ENCODE peak calls at places on chromosomes 16 and 17, in ten cellular contexts. One of them, this sample, is unnamed.
A peak's percentile ranks its signal among the peaks of the same experiment; 100 is the strongest.

GRCh38 chr17:77887464-77888241 is 70.8 kb upstream of the TNRC6C start:
- DNase-seq in transverse colon: peak; percentile 70
- DNase-seq in ovary: peak; percentile 75
- DNase-seq in Panc1: no peak
- DNase-seq in right lobe of liver: peak; percentile 75
- DNase-seq in left ventricle myocardium inferior: peak; percentile 88
- DNase-seq in GM12878: no peak
- DNase-seq in MM.1S: no peak
- DNase-seq in CD4-positive, alpha-beta T cell: peak; percentile 68
- DNase-seq in brain microvascular endothelial cell: peak; percentile 64
- DNase-seq in this sample: peak; percentile 30

GRCh38 chr17:63819585-63820537 is 7.4 kb upstream of the PSMC5 start:
- DNase-seq in ovary: no peak
- DNase-seq in left ventricle myocardium inferior: peak; percentile 13
- DNase-seq in Panc1: no peak
- DNase-seq in right lobe of liver: no peak
- DNase-seq in CD4-positive, alpha-beta T cell: no peak
- DNase-seq in brain microvascular endothelial cell: no peak
- DNase-seq in GM12878: no peak
- DNase-seq in MM.1S: no peak
- DNase-seq in transverse colon: no peak
- DNase-seq in this sample: no peak

GRCh38 chr16:19860146-19861030 is 24.3 kb downstream of the GPRC5B start:
- DNase-seq in right lobe of liver: no peak
- DNase-seq in brain microvascular endothelial cell: peak; percentile 56
- DNase-seq in transverse colon: no peak
- DNase-seq in ovary: no peak
- DNase-seq in GM12878: no peak
- DNase-seq in Panc1: no peak
- DNase-seq in left ventricle myocardium inferior: no peak
- DNase-seq in MM.1S: no peak
- DNase-seq in CD4-positive, alpha-beta T cell: no peak
- DNase-seq in this sample: peak; percentile 51

GRCh38 chr16:87117936-87118335 is 199.3 kb downstream of the C16orf95 start:
- DNase-seq in left ventricle myocardium inferior: no peak
- DNase-seq in right lobe of liver: no peak
- DNase-seq in ovary: no peak
- DNase-seq in CD4-positive, alpha-beta T cell: no peak
- DNase-seq in MM.1S: no peak
- DNase-seq in transverse colon: no peak
- DNase-seq in Panc1: no peak
- DNase-seq in GM12878: no peak
- DNase-seq in brain microvascular endothelial cell: no peak
- DNase-seq in this sample: no peak

GRCh38 chr17:11005940-11006339 is 168.1 kb upstream of the PIRT start:
- DNase-seq in MM.1S: no peak
- DNase-seq in Panc1: no peak
- DNase-seq in GM12878: no peak
- DNase-seq in ovary: no peak
- DNase-seq in transverse colon: no peak
- DNase-seq in CD4-positive, alpha-beta T cell: no peak
- DNase-seq in brain microvascular endothelial cell: no peak
- DNase-seq in right lobe of liver: no peak
- DNase-seq in left ventricle myocardium inferior: no peak
- DNase-seq in this sample: no peak

GRCh38 chr17:37791434-37791833 is 46.6 kb upstream of the HNF1B start:
- DNase-seq in right lobe of liver: no peak
- DNase-seq in Panc1: no peak
- DNase-seq in MM.1S: peak; percentile 77
- DNase-seq in ovary: no peak
- DNase-seq in transverse colon: peak; percentile 37
- DNase-seq in brain microvascular endothelial cell: no peak
- DNase-seq in left ventricle myocardium inferior: no peak
- DNase-seq in GM12878: no peak
- DNase-seq in CD4-positive, alpha-beta T cell: no peak
- DNase-seq in this sample: no peak

GRCh38 chr16:53258809-53259208 is 175.5 kb upstream of the RBL2 start:
- DNase-seq in Panc1: no peak
- DNase-seq in MM.1S: no peak
- DNase-seq in transverse colon: no peak
- DNase-seq in brain microvascular endothelial cell: no peak
- DNase-seq in GM12878: no peak
- DNase-seq in left ventricle myocardium inferior: no peak
- DNase-seq in ovary: no peak
- DNase-seq in CD4-positive, alpha-beta T cell: no peak
- DNase-seq in right lobe of liver: no peak
- DNase-seq in this sample: no peak

GRCh38 chr16:3183445-3184139 is 4.4 kb upstream of the OR1F1 start:
- DNase-seq in MM.1S: no peak
- DNase-seq in GM12878: no peak
- DNase-seq in right lobe of liver: no peak
- DNase-seq in CD4-positive, alpha-beta T cell: no peak
- DNase-seq in transverse colon: no peak
- DNase-seq in brain microvascular endothelial cell: no peak
- DNase-seq in Panc1: no peak
- DNase-seq in ovary: no peak
- DNase-seq in left ventricle myocardium inferior: no peak
- DNase-seq in this sample: no peak

GRCh38 chr16:56382901-56383355 is 42.4 kb downstream of the AMFR start:
- DNase-seq in left ventricle myocardium inferior: no peak
- DNase-seq in transverse colon: no peak
- DNase-seq in GM12878: no peak
- DNase-seq in MM.1S: no peak
- DNase-seq in brain microvascular endothelial cell: no peak
- DNase-seq in Panc1: no peak
- DNase-seq in ovary: no peak
- DNase-seq in CD4-positive, alpha-beta T cell: no peak
- DNase-seq in right lobe of liver: no peak
- DNase-seq in this sample: peak; percentile 85

GRCh38 chr17:62902573-62903229 is 63.3 kb upstream of the TANC2 start:
- DNase-seq in ovary: no peak
- DNase-seq in right lobe of liver: no peak
- DNase-seq in CD4-positive, alpha-beta T cell: no peak
- DNase-seq in MM.1S: no peak
- DNase-seq in Panc1: no peak
- DNase-seq in transverse colon: no peak
- DNase-seq in brain microvascular endothelial cell: no peak
- DNase-seq in GM12878: no peak
- DNase-seq in left ventricle myocardium inferior: no peak
- DNase-seq in this sample: no peak

GRCh38 chr16:57128787-57129389 is 36.5 kb downstream of the CPNE2 start:
- DNase-seq in brain microvascular endothelial cell: no peak
- DNase-seq in left ventricle myocardium inferior: no peak
- DNase-seq in GM12878: peak; percentile 28
- DNase-seq in ovary: no peak
- DNase-seq in MM.1S: no peak
- DNase-seq in Panc1: no peak
- DNase-seq in transverse colon: no peak
- DNase-seq in right lobe of liver: no peak
- DNase-seq in CD4-positive, alpha-beta T cell: peak; percentile 27
- DNase-seq in this sample: no peak

GRCh38 chr16:11114366-11115164 is 141.4 kb downstream of the SOCS1 start:
- DNase-seq in right lobe of liver: no peak
- DNase-seq in brain microvascular endothelial cell: no peak
- DNase-seq in transverse colon: no peak
- DNase-seq in GM12878: no peak
- DNase-seq in CD4-positive, alpha-beta T cell: no peak
- DNase-seq in MM.1S: no peak
- DNase-seq in Panc1: no peak
- DNase-seq in ovary: no peak
- DNase-seq in left ventricle myocardium inferior: no peak
- DNase-seq in this sample: no peak

GRCh38 chr17:44610871-44611270 is 45.4 kb upstream of the MEIOC start:
- DNase-seq in left ventricle myocardium inferior: no peak
- DNase-seq in GM12878: no peak
- DNase-seq in Panc1: no peak
- DNase-seq in MM.1S: no peak
- DNase-seq in right lobe of liver: no peak
- DNase-seq in CD4-positive, alpha-beta T cell: no peak
- DNase-seq in transverse colon: no peak
- DNase-seq in brain microvascular endothelial cell: no peak
- DNase-seq in ovary: no peak
- DNase-seq in this sample: no peak

GRCh38 chr17:74147436-74147835 is 56.0 kb upstream of the RPL38 start:
- DNase-seq in left ventricle myocardium inferior: no peak
- DNase-seq in brain microvascular endothelial cell: no peak
- DNase-seq in Panc1: no peak
- DNase-seq in MM.1S: no peak
- DNase-seq in ovary: no peak
- DNase-seq in right lobe of liver: peak; percentile 20
- DNase-seq in CD4-positive, alpha-beta T cell: no peak
- DNase-seq in transverse colon: no peak
- DNase-seq in GM12878: no peak
- DNase-seq in this sample: no peak

GRCh38 chr17:76867578-76868175 is 527 bp upstream of the MGAT5B start:
- DNase-seq in GM12878: no peak
- DNase-seq in brain microvascular endothelial cell: peak; percentile 49
- DNase-seq in transverse colon: no peak
- DNase-seq in CD4-positive, alpha-beta T cell: no peak
- DNase-seq in MM.1S: no peak
- DNase-seq in left ventricle myocardium inferior: no peak
- DNase-seq in Panc1: no peak
- DNase-seq in ovary: no peak
- DNase-seq in right lobe of liver: no peak
- DNase-seq in this sample: peak; percentile 21

GRCh38 chr17:66858182-66859083 is 23.5 kb downstream of the CACNG5 start:
- DNase-seq in MM.1S: no peak
- DNase-seq in right lobe of liver: peak; percentile 18
- DNase-seq in GM12878: no peak
- DNase-seq in CD4-positive, alpha-beta T cell: no peak
- DNase-seq in Panc1: no peak
- DNase-seq in ovary: no peak
- DNase-seq in left ventricle myocardium inferior: no peak
- DNase-seq in transverse colon: no peak
- DNase-seq in brain microvascular endothelial cell: no peak
- DNase-seq in this sample: no peak

GRCh38 chr17:74807925-74808324 is 31.8 kb upstream of the NAT9 start:
- DNase-seq in GM12878: no peak
- DNase-seq in Panc1: no peak
- DNase-seq in left ventricle myocardium inferior: no peak
- DNase-seq in transverse colon: no peak
- DNase-seq in brain microvascular endothelial cell: no peak
- DNase-seq in right lobe of liver: no peak
- DNase-seq in MM.1S: no peak
- DNase-seq in ovary: no peak
- DNase-seq in CD4-positive, alpha-beta T cell: no peak
- DNase-seq in this sample: no peak

GRCh38 chr16:73846292-73846849 is 450.2 kb upstream of the PSMD7 start:
- DNase-seq in right lobe of liver: no peak
- DNase-seq in ovary: no peak
- DNase-seq in brain microvascular endothelial cell: peak; percentile 1
- DNase-seq in transverse colon: no peak
- DNase-seq in Panc1: no peak
- DNase-seq in MM.1S: no peak
- DNase-seq in GM12878: no peak
- DNase-seq in left ventricle myocardium inferior: no peak
- DNase-seq in CD4-positive, alpha-beta T cell: no peak
- DNase-seq in this sample: no peak
- TF ChIP-seq CTCF in right lobe of liver: no peak
- TF ChIP-seq CTCF in ovary: no peak
- TF ChIP-seq CTCF in brain microvascular endothelial cell: peak; percentile 1
- TF ChIP-seq CTCF in transverse colon: no peak
- TF ChIP-seq CTCF in Panc1: peak; percentile 9
- TF ChIP-seq CTCF in MM.1S: no peak
- TF ChIP-seq CTCF in GM12878: no peak
- TF ChIP-seq CTCF in left ventricle myocardium inferior: no peak
- TF ChIP-seq CTCF in CD4-positive, alpha-beta T cell: no peak
- TF ChIP-seq CTCF in this sample: no peak

GRCh38 chr16:48366165-48367093 is 18.8 kb downstream of the SIAH1 start:
- DNase-seq in MM.1S: peak; percentile 77
- DNase-seq in transverse colon: peak; percentile 64
- DNase-seq in GM12878: peak; percentile 68
- DNase-seq in Panc1: peak; percentile 71
- DNase-seq in brain microvascular endothelial cell: peak; percentile 73
- DNase-seq in ovary: no peak
- DNase-seq in left ventricle myocardium inferior: no peak
- DNase-seq in CD4-positive, alpha-beta T cell: peak; percentile 30
- DNase-seq in right lobe of liver: peak; percentile 78
- DNase-seq in this sample: peak; percentile 76
- H3K27ac ChIP-seq in MM.1S: peak overlapping the region; percentile 83
- H3K27ac ChIP-seq in transverse colon: peak overlapping the region; percentile 89
- H3K27ac ChIP-seq in GM12878: peak overlapping the region; percentile 90
- H3K27ac ChIP-seq in Panc1: peak overlapping the region; percentile 93
- H3K27ac ChIP-seq in brain microvascular endothelial cell: peak overlapping the region; percentile 81
- H3K27ac ChIP-seq in ovary: peak overlapping the region; percentile 6
- H3K27ac ChIP-seq in left ventricle myocardium inferior: peak overlapping the region; percentile 92
- H3K27ac ChIP-seq in CD4-positive, alpha-beta T cell: peak overlapping the region; percentile 81
- H3K27ac ChIP-seq in right lobe of liver: peak overlapping the region; percentile 96
- H3K27ac ChIP-seq in this sample: peak overlapping the region; percentile 92

GRCh38 chr17:19258371-19258770 is 21.2 kb downstream of the EPN2 start:
- DNase-seq in MM.1S: no peak
- DNase-seq in CD4-positive, alpha-beta T cell: no peak
- DNase-seq in ovary: no peak
- DNase-seq in transverse colon: no peak
- DNase-seq in GM12878: no peak
- DNase-seq in brain microvascular endothelial cell: no peak
- DNase-seq in left ventricle myocardium inferior: no peak
- DNase-seq in Panc1: no peak
- DNase-seq in right lobe of liver: no peak
- DNase-seq in this sample: no peak

GRCh38 chr17:19262650-19263620 is 25.8 kb downstream of the EPN2 start:
- DNase-seq in CD4-positive, alpha-beta T cell: no peak
- DNase-seq in GM12878: no peak
- DNase-seq in transverse colon: no peak
- DNase-seq in ovary: no peak
- DNase-seq in right lobe of liver: no peak
- DNase-seq in Panc1: no peak
- DNase-seq in MM.1S: no peak
- DNase-seq in brain microvascular endothelial cell: peak; percentile 76
- DNase-seq in left ventricle myocardium inferior: no peak
- DNase-seq in this sample: peak; percentile 18

GRCh38 chr17:19263621-19264010 is 26.4 kb downstream of the EPN2 start:
- DNase-seq in right lobe of liver: no peak
- DNase-seq in CD4-positive, alpha-beta T cell: no peak
- DNase-seq in brain microvascular endothelial cell: peak; percentile 65
- DNase-seq in transverse colon: no peak
- DNase-seq in left ventricle myocardium inferior: no peak
- DNase-seq in MM.1S: no peak
- DNase-seq in ovary: no peak
- DNase-seq in GM12878: no peak
- DNase-seq in Panc1: no peak
- DNase-seq in this sample: no peak

GRCh38 chr17:19264277-19264676 is 27.1 kb downstream of the EPN2 start:
- DNase-seq in GM12878: no peak
- DNase-seq in transverse colon: no peak
- DNase-seq in ovary: no peak
- DNase-seq in brain microvascular endothelial cell: no peak
- DNase-seq in CD4-positive, alpha-beta T cell: no peak
- DNase-seq in right lobe of liver: no peak
- DNase-seq in Panc1: no peak
- DNase-seq in MM.1S: no peak
- DNase-seq in left ventricle myocardium inferior: no peak
- DNase-seq in this sample: no peak

GRCh38 chr17:19260958-19261357 is 23.8 kb downstream of the EPN2 start:
- DNase-seq in transverse colon: no peak
- DNase-seq in MM.1S: no peak
- DNase-seq in ovary: no peak
- DNase-seq in Panc1: no peak
- DNase-seq in right lobe of liver: no peak
- DNase-seq in GM12878: no peak
- DNase-seq in CD4-positive, alpha-beta T cell: no peak
- DNase-seq in left ventricle myocardium inferior: no peak
- DNase-seq in brain microvascular endothelial cell: no peak
- DNase-seq in this sample: peak; percentile 43
- TF ChIP-seq CTCF in transverse colon: no peak
- TF ChIP-seq CTCF in MM.1S: no peak
- TF ChIP-seq CTCF in ovary: no peak
- TF ChIP-seq CTCF in Panc1: no peak
- TF ChIP-seq CTCF in right lobe of liver: no peak
- TF ChIP-seq CTCF in GM12878: no peak
- TF ChIP-seq CTCF in CD4-positive, alpha-beta T cell: no peak
- TF ChIP-seq CTCF in left ventricle myocardium inferior: peak; percentile 37
- TF ChIP-seq CTCF in brain microvascular endothelial cell: peak; percentile 27
- TF ChIP-seq CTCF in this sample: no peak

GRCh38 chr16:26680671-26681070 is 386.1 kb upstream of the C16orf82 start:
- DNase-seq in right lobe of liver: no peak
- DNase-seq in MM.1S: no peak
- DNase-seq in Panc1: no peak
- DNase-seq in GM12878: no peak
- DNase-seq in left ventricle myocardium inferior: no peak
- DNase-seq in brain microvascular endothelial cell: no peak
- DNase-seq in transverse colon: no peak
- DNase-seq in ovary: no peak
- DNase-seq in CD4-positive, alpha-beta T cell: no peak
- DNase-seq in this sample: no peak
- H3K27ac ChIP-seq in right lobe of liver: no peak overlapping the region
- H3K27ac ChIP-seq in MM.1S: no peak overlapping the region
- H3K27ac ChIP-seq in Panc1: no peak overlapping the region
- H3K27ac ChIP-seq in GM12878: no peak overlapping the region
- H3K27ac ChIP-seq in left ventricle myocardium inferior: no peak overlapping the region
- H3K27ac ChIP-seq in brain microvascular endothelial cell: no peak overlapping the region
- H3K27ac ChIP-seq in transverse colon: no peak overlapping the region
- H3K27ac ChIP-seq in ovary: no peak overlapping the region
- H3K27ac ChIP-seq in CD4-positive, alpha-beta T cell: no peak overlapping the region
- H3K27ac ChIP-seq in this sample: no peak overlapping the region

This sample was measured in RWPE1.